ENCODE peak calls at places on chromosomes 4 and X, in ten cellular contexts. One of them, this sample, is unnamed.

GRCh38 chr4:15766821-15767220 is 11.3 kb upstream of the CD38 start:
- DNase-seq in esophagus muscularis mucosa: no peak
- DNase-seq in GM12878: no peak
- DNase-seq in stomach: no peak
- DNase-seq in transverse colon: no peak
- DNase-seq in K562: no peak
- DNase-seq in suprapubic skin: no peak
- DNase-seq in SK-N-SH: no peak
- DNase-seq in upper lobe of left lung: no peak
- DNase-seq in H1: no peak
- DNase-seq in this sample: no peak

GRCh38 chrX:72713130-72713529 is 976 bp downstream of the PHKA1 start:
- DNase-seq in esophagus muscularis mucosa: no peak
- DNase-seq in GM12878: no peak
- DNase-seq in stomach: no peak
- DNase-seq in transverse colon: no peak
- DNase-seq in K562: no peak
- DNase-seq in suprapubic skin: no peak
- DNase-seq in SK-N-SH: no peak
- DNase-seq in upper lobe of left lung: no peak
- DNase-seq in H1: no peak
- DNase-seq in this sample: no peak

GRCh38 chr4:182649698-182650477 is 267.3 kb downstream of the DCTD start:
- DNase-seq in esophagus muscularis mucosa: no peak
- DNase-seq in GM12878: no peak
- DNase-seq in stomach: no peak
- DNase-seq in transverse colon: no peak
- DNase-seq in K562: no peak
- DNase-seq in suprapubic skin: no peak
- DNase-seq in SK-N-SH: no peak
- DNase-seq in upper lobe of left lung: no peak
- DNase-seq in H1: no peak
- DNase-seq in this sample: no peak

GRCh38 chr4:170623899-170624298 is 534.1 kb upstream of the AADAT start:
- DNase-seq in esophagus muscularis mucosa: no peak
- DNase-seq in GM12878: no peak
- DNase-seq in stomach: no peak
- DNase-seq in transverse colon: no peak
- DNase-seq in K562: no peak
- DNase-seq in suprapubic skin: no peak
- DNase-seq in SK-N-SH: no peak
- DNase-seq in upper lobe of left lung: no peak
- DNase-seq in H1: no peak
- DNase-seq in this sample: no peak

GRCh38 chrX:2710041-2710471 is 19.0 kb downstream of the CD99 start:
- DNase-seq in esophagus muscularis mucosa: no peak
- DNase-seq in GM12878: no peak
- DNase-seq in stomach: no peak
- DNase-seq in transverse colon: peak
- DNase-seq in K562: peak
- DNase-seq in suprapubic skin: peak
- DNase-seq in SK-N-SH: no peak
- DNase-seq in upper lobe of left lung: no peak
- DNase-seq in H1: no peak
- DNase-seq in this sample: peak

GRCh38 chr4:158131037-158131436 is 41.8 kb downstream of the GASK1B start:
- DNase-seq in esophagus muscularis mucosa: no peak
- DNase-seq in GM12878: no peak
- DNase-seq in stomach: no peak
- DNase-seq in transverse colon: no peak
- DNase-seq in K562: no peak
- DNase-seq in suprapubic skin: no peak
- DNase-seq in SK-N-SH: no peak
- DNase-seq in upper lobe of left lung: no peak
- DNase-seq in H1: no peak
- DNase-seq in this sample: no peak

GRCh38 chr4:33161202-33161601 is 2441.0 kb downstream of the PCDH7 start:
- DNase-seq in esophagus muscularis mucosa: no peak
- DNase-seq in GM12878: no peak
- DNase-seq in stomach: no peak
- DNase-seq in transverse colon: no peak
- DNase-seq in K562: no peak
- DNase-seq in suprapubic skin: no peak
- DNase-seq in SK-N-SH: no peak
- DNase-seq in upper lobe of left lung: no peak
- DNase-seq in H1: no peak
- DNase-seq in this sample: no peak

GRCh38 chr4:147345662-147346061 is 135.2 kb upstream of the EDNRA start:
- DNase-seq in esophagus muscularis mucosa: no peak
- DNase-seq in GM12878: no peak
- DNase-seq in stomach: no peak
- DNase-seq in transverse colon: no peak
- DNase-seq in K562: no peak
- DNase-seq in suprapubic skin: no peak
- DNase-seq in SK-N-SH: no peak
- DNase-seq in upper lobe of left lung: no peak
- DNase-seq in H1: no peak
- DNase-seq in this sample: no peak

GRCh38 chr4:164012396-164013027 is 518.0 kb downstream of the TMA16 start:
- DNase-seq in esophagus muscularis mucosa: no peak
- DNase-seq in GM12878: no peak
- DNase-seq in stomach: peak
- DNase-seq in transverse colon: no peak
- DNase-seq in K562: peak
- DNase-seq in suprapubic skin: no peak
- DNase-seq in SK-N-SH: peak
- DNase-seq in upper lobe of left lung: no peak
- DNase-seq in H1: peak
- DNase-seq in this sample: no peak

GRCh38 chr4:106676173-106676921 is 307.8 kb upstream of the GIMD1 start:
- DNase-seq in esophagus muscularis mucosa: no peak
- DNase-seq in GM12878: no peak
- DNase-seq in stomach: no peak
- DNase-seq in transverse colon: no peak
- DNase-seq in K562: no peak
- DNase-seq in suprapubic skin: no peak
- DNase-seq in SK-N-SH: no peak
- DNase-seq in upper lobe of left lung: no peak
- DNase-seq in H1: no peak
- DNase-seq in this sample: no peak

GRCh38 chr4:16126714-16127113 is 42.9 kb upstream of the PROM1 start:
- DNase-seq in esophagus muscularis mucosa: no peak
- DNase-seq in GM12878: no peak
- DNase-seq in stomach: no peak
- DNase-seq in transverse colon: no peak
- DNase-seq in K562: no peak
- DNase-seq in suprapubic skin: no peak
- DNase-seq in SK-N-SH: no peak
- DNase-seq in upper lobe of left lung: no peak
- DNase-seq in H1: no peak
- DNase-seq in this sample: no peak

GRCh38 chr4:103634236-103634635 is 85.5 kb downstream of the TACR3 start:
- DNase-seq in esophagus muscularis mucosa: no peak
- DNase-seq in GM12878: no peak
- DNase-seq in stomach: no peak
- DNase-seq in transverse colon: no peak
- DNase-seq in K562: no peak
- DNase-seq in suprapubic skin: no peak
- DNase-seq in SK-N-SH: no peak
- DNase-seq in upper lobe of left lung: no peak
- DNase-seq in H1: no peak
- DNase-seq in this sample: no peak

GRCh38 chr4:2243682-2244380 is 1.9 kb upstream of the HAUS3 start:
- DNase-seq in esophagus muscularis mucosa: no peak
- DNase-seq in GM12878: no peak
- DNase-seq in stomach: peak
- DNase-seq in transverse colon: peak
- DNase-seq in K562: peak
- DNase-seq in suprapubic skin: peak
- DNase-seq in SK-N-SH: peak
- DNase-seq in upper lobe of left lung: no peak
- DNase-seq in H1: no peak
- DNase-seq in this sample: peak

GRCh38 chr4:10762541-10762940 is 78.0 kb upstream of the CLNK start:
- DNase-seq in esophagus muscularis mucosa: no peak
- DNase-seq in GM12878: no peak
- DNase-seq in stomach: no peak
- DNase-seq in transverse colon: no peak
- DNase-seq in K562: no peak
- DNase-seq in suprapubic skin: no peak
- DNase-seq in SK-N-SH: no peak
- DNase-seq in upper lobe of left lung: no peak
- DNase-seq in H1: no peak
- DNase-seq in this sample: peak

GRCh38 chr4:186725422-186726149 is 1.9 kb upstream of the FAT1 start:
- DNase-seq in esophagus muscularis mucosa: peak
- DNase-seq in GM12878: no peak
- DNase-seq in stomach: peak
- DNase-seq in transverse colon: peak
- DNase-seq in K562: peak
- DNase-seq in suprapubic skin: no peak
- DNase-seq in SK-N-SH: peak
- DNase-seq in upper lobe of left lung: peak
- DNase-seq in H1: no peak
- DNase-seq in this sample: peak
- TF ChIP-seq EP300 in esophagus muscularis mucosa: no peak
- TF ChIP-seq EP300 in GM12878: no peak
- TF ChIP-seq EP300 in stomach: no peak
- TF ChIP-seq EP300 in transverse colon: no peak
- TF ChIP-seq EP300 in K562: no peak
- TF ChIP-seq EP300 in suprapubic skin: no peak
- TF ChIP-seq EP300 in SK-N-SH: no peak
- TF ChIP-seq EP300 in upper lobe of left lung: no peak
- TF ChIP-seq EP300 in H1: no peak
- TF ChIP-seq EP300 in this sample: no peak

GRCh38 chrX:140765043-140765784 is 55.7 kb downstream of the LINC00632 start:
- DNase-seq in esophagus muscularis mucosa: no peak
- DNase-seq in GM12878: no peak
- DNase-seq in stomach: no peak
- DNase-seq in transverse colon: no peak
- DNase-seq in K562: no peak
- DNase-seq in suprapubic skin: no peak
- DNase-seq in SK-N-SH: no peak
- DNase-seq in upper lobe of left lung: no peak
- DNase-seq in H1: no peak
- DNase-seq in this sample: peak
- H3K4me3 ChIP-seq in esophagus muscularis mucosa: peak
- H3K4me3 ChIP-seq in GM12878: no peak
- H3K4me3 ChIP-seq in stomach: peak
- H3K4me3 ChIP-seq in transverse colon: peak
- H3K4me3 ChIP-seq in K562: no peak
- H3K4me3 ChIP-seq in suprapubic skin: peak
- H3K4me3 ChIP-seq in SK-N-SH: no peak
- H3K4me3 ChIP-seq in upper lobe of left lung: no peak
- H3K4me3 ChIP-seq in H1: peak
- H3K4me3 ChIP-seq in this sample: peak

DNA sequence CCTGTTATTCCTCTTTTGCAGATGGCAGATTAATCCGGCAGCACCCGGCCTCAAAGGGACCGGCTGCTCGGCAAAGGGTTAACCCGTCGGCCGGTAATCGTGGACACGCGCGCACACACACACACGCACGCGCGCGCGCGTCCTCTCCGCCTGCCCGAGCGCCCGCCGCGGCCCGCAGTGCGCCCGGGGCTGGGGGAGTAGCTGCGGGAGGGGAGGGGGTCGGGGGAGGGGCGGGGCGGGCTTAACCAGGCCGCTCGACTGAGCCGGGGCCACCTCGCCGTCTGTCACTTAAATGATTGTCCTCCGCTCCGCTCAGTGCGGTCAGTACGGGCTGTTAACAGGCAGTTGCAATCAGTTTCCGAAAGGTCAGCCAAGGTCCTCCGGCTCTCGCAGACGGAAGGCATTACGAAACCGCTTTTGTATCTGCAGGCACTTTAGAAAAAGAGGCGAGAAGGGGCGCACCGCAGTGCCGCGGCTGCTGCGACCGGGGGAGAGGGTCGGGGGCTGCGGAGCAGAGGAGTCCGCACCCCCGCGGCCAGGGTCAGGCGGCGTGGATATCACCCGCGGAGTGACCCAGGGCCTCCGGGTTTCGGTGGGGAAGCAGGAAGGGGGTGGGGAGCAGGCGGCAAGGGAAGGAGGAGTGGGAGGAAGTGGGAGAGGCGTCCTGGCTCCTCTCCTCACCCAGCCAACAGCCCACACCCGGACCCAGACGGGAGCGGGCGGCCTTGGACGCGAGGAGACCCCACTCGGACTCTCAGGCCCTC is 57.3 kb upstream of the BCOR start:
- DNase-seq in esophagus muscularis mucosa: peak
- DNase-seq in GM12878: no peak
- DNase-seq in stomach: peak
- DNase-seq in transverse colon: peak
- DNase-seq in K562: peak
- DNase-seq in suprapubic skin: no peak
- DNase-seq in SK-N-SH: peak
- DNase-seq in upper lobe of left lung: peak
- DNase-seq in H1: no peak
- DNase-seq in this sample: peak
- TF ChIP-seq POLR2AphosphoS5 in esophagus muscularis mucosa: peak
- TF ChIP-seq POLR2AphosphoS5 in GM12878: no peak
- TF ChIP-seq POLR2AphosphoS5 in stomach: peak
- TF ChIP-seq POLR2AphosphoS5 in transverse colon: peak
- TF ChIP-seq POLR2AphosphoS5 in K562: peak
- TF ChIP-seq POLR2AphosphoS5 in suprapubic skin: no peak
- TF ChIP-seq POLR2AphosphoS5 in SK-N-SH: no peak
- TF ChIP-seq POLR2AphosphoS5 in upper lobe of left lung: peak
- TF ChIP-seq POLR2AphosphoS5 in H1: peak
- TF ChIP-seq POLR2AphosphoS5 in this sample: peak

GRCh38 chrX:129585691-129586090 is 45.6 kb downstream of the OCRL start:
- DNase-seq in esophagus muscularis mucosa: no peak
- DNase-seq in GM12878: no peak
- DNase-seq in stomach: no peak
- DNase-seq in transverse colon: no peak
- DNase-seq in K562: no peak
- DNase-seq in suprapubic skin: no peak
- DNase-seq in SK-N-SH: no peak
- DNase-seq in upper lobe of left lung: no peak
- DNase-seq in H1: no peak
- DNase-seq in this sample: no peak
- TF ChIP-seq EP300 in esophagus muscularis mucosa: no peak
- TF ChIP-seq EP300 in GM12878: no peak
- TF ChIP-seq EP300 in stomach: no peak
- TF ChIP-seq EP300 in transverse colon: no peak
- TF ChIP-seq EP300 in K562: no peak
- TF ChIP-seq EP300 in suprapubic skin: no peak
- TF ChIP-seq EP300 in SK-N-SH: no peak
- TF ChIP-seq EP300 in upper lobe of left lung: no peak
- TF ChIP-seq EP300 in H1: no peak
- TF ChIP-seq EP300 in this sample: no peak

GRCh38 chrX:100089724-100090123 is 320.3 kb downstream of the PCDH19 start:
- DNase-seq in esophagus muscularis mucosa: no peak
- DNase-seq in GM12878: no peak
- DNase-seq in stomach: no peak
- DNase-seq in transverse colon: no peak
- DNase-seq in K562: no peak
- DNase-seq in suprapubic skin: no peak
- DNase-seq in SK-N-SH: no peak
- DNase-seq in upper lobe of left lung: no peak
- DNase-seq in H1: no peak
- DNase-seq in this sample: no peak
- H3K4me3 ChIP-seq in esophagus muscularis mucosa: no peak
- H3K4me3 ChIP-seq in GM12878: no peak
- H3K4me3 ChIP-seq in stomach: no peak
- H3K4me3 ChIP-seq in transverse colon: no peak
- H3K4me3 ChIP-seq in K562: no peak
- H3K4me3 ChIP-seq in suprapubic skin: no peak
- H3K4me3 ChIP-seq in SK-N-SH: no peak
- H3K4me3 ChIP-seq in upper lobe of left lung: no peak
- H3K4me3 ChIP-seq in H1: no peak
- H3K4me3 ChIP-seq in this sample: no peak

This sample was measured in sigmoid colon.